ENCODE peak calls at places on chromosomes 11 and 22, in four cellular contexts. One of them, this sample, is unnamed.

GRCh38 chr11:115423728-115424459 is 80.3 kb downstream of the CADM1 start:
- DNase-seq in NCI-H2029: no peak
- DNase-seq in EH: no peak
- DNase-seq in CD4-positive, alpha-beta T cell: no peak
- DNase-seq in this sample: no peak

GRCh38 chr22:33723915-33724314 is 196.4 kb downstream of the LARGE1 start:
- DNase-seq in NCI-H2029: no peak
- DNase-seq in EH: no peak
- DNase-seq in CD4-positive, alpha-beta T cell: no peak
- DNase-seq in this sample: no peak

GRCh38 chr11:119976805-119977583 is 160.9 kb downstream of the TRIM29 start:
- DNase-seq in NCI-H2029: no peak
- DNase-seq in EH: no peak
- DNase-seq in CD4-positive, alpha-beta T cell: no peak
- DNase-seq in this sample: no peak

GRCh38 chr11:72669527-72669926 is 4.7 kb downstream of the PDE2A start:
- DNase-seq in NCI-H2029: no peak
- DNase-seq in EH: no peak
- DNase-seq in CD4-positive, alpha-beta T cell: no peak
- DNase-seq in this sample: no peak

GRCh38 chr22:30250713-30251267 is 4.2 kb upstream of the LIF start:
- DNase-seq in NCI-H2029: no peak
- DNase-seq in EH: peak; percentile 71
- DNase-seq in CD4-positive, alpha-beta T cell: no peak
- DNase-seq in this sample: no peak

GRCh38 chr11:57359896-57360690 is 20.9 kb downstream of the PRG3 start:
- DNase-seq in NCI-H2029: no peak
- DNase-seq in EH: no peak
- DNase-seq in CD4-positive, alpha-beta T cell: no peak
- DNase-seq in this sample: no peak

GRCh38 chr11:122659676-122660571 is 4.4 kb downstream of the UBASH3B start:
- DNase-seq in NCI-H2029: no peak
- DNase-seq in EH: peak; percentile 30
- DNase-seq in CD4-positive, alpha-beta T cell: no peak
- DNase-seq in this sample: no peak

GRCh38 chr11:111417011-111417765 is 38.1 kb upstream of the POU2AF1 start:
- DNase-seq in NCI-H2029: peak; percentile 8
- DNase-seq in EH: no peak
- DNase-seq in CD4-positive, alpha-beta T cell: no peak
- DNase-seq in this sample: no peak

GRCh38 chr22:46113910-46114517 is 36.3 kb upstream of the PPARA start:
- DNase-seq in NCI-H2029: no peak
- DNase-seq in EH: peak; percentile 24
- DNase-seq in CD4-positive, alpha-beta T cell: no peak
- DNase-seq in this sample: no peak

GRCh38 chr22:24450600-24450999 is 23.2 kb downstream of the ADORA2A start:
- DNase-seq in NCI-H2029: no peak
- DNase-seq in EH: no peak
- DNase-seq in CD4-positive, alpha-beta T cell: no peak
- DNase-seq in this sample: no peak

GRCh38 chr11:13602844-13603243 is 65.6 kb upstream of the FAR1 start:
- DNase-seq in NCI-H2029: no peak
- DNase-seq in EH: no peak
- DNase-seq in CD4-positive, alpha-beta T cell: no peak
- DNase-seq in this sample: no peak

GRCh38 chr22:49535126-49535525 is 292.5 kb downstream of the BRD1 start:
- DNase-seq in NCI-H2029: no peak
- DNase-seq in EH: no peak
- DNase-seq in CD4-positive, alpha-beta T cell: no peak
- DNase-seq in this sample: no peak

GRCh38 chr11:22431074-22431473 is 92.9 kb downstream of the SLC17A6 start:
- DNase-seq in NCI-H2029: no peak
- DNase-seq in EH: no peak
- DNase-seq in CD4-positive, alpha-beta T cell: no peak
- DNase-seq in this sample: no peak

GRCh38 chr22:24510694-24511625 is 15.8 kb downstream of the UPB1 start:
- DNase-seq in NCI-H2029: no peak
- DNase-seq in EH: peak; percentile 80
- DNase-seq in CD4-positive, alpha-beta T cell: no peak
- DNase-seq in this sample: no peak

GRCh38 chr22:24848559-24849168 is 42.7 kb downstream of the SGSM1 start:
- DNase-seq in NCI-H2029: no peak
- DNase-seq in EH: no peak
- DNase-seq in CD4-positive, alpha-beta T cell: no peak
- DNase-seq in this sample: no peak

GRCh38 chr11:7686761-7687160 is 13.5 kb upstream of the CYB5R2 start:
- DNase-seq in NCI-H2029: no peak
- DNase-seq in EH: no peak
- DNase-seq in CD4-positive, alpha-beta T cell: no peak
- DNase-seq in this sample: no peak

GRCh38 chr22:47631571-47632102 is 869.2 kb downstream of the TBC1D22A start:
- DNase-seq in NCI-H2029: no peak
- DNase-seq in EH: no peak
- DNase-seq in CD4-positive, alpha-beta T cell: no peak
- DNase-seq in this sample: no peak

GRCh38 chr22:20630873-20631617 is 123.6 kb downstream of the MED15 start:
- DNase-seq in NCI-H2029: no peak
- DNase-seq in EH: no peak
- DNase-seq in CD4-positive, alpha-beta T cell: no peak
- DNase-seq in this sample: no peak

GRCh38 chr11:130115218-130115617 is 44.4 kb upstream of the ST14 start:
- DNase-seq in NCI-H2029: peak; percentile 6
- DNase-seq in EH: peak; percentile 37
- DNase-seq in CD4-positive, alpha-beta T cell: no peak
- DNase-seq in this sample: no peak

GRCh38 chr11:133038850-133039249 is 493.5 kb downstream of the OPCML start:
- DNase-seq in NCI-H2029: no peak
- DNase-seq in EH: peak; percentile 44
- DNase-seq in CD4-positive, alpha-beta T cell: no peak
- DNase-seq in this sample: no peak

GRCh38 chr22:46801331-46801811 is 38.9 kb downstream of the TBC1D22A start:
- DNase-seq in NCI-H2029: peak; percentile 84
- DNase-seq in EH: no peak
- DNase-seq in CD4-positive, alpha-beta T cell: no peak
- DNase-seq in this sample: no peak

GRCh38 chr22:17774206-17774927 is at the start of gene BID:
- DNase-seq in NCI-H2029: no peak
- DNase-seq in EH: peak; percentile 53
- DNase-seq in CD4-positive, alpha-beta T cell: peak; percentile 43
- DNase-seq in this sample: peak; percentile 38

GRCh38 chr22:36860821-36861659 is at the start of gene NCF4:
- DNase-seq in NCI-H2029: no peak
- DNase-seq in EH: no peak
- DNase-seq in CD4-positive, alpha-beta T cell: peak; percentile 8
- DNase-seq in this sample: peak; percentile 13

GRCh38 chr11:57336111-57336666 is 497 bp upstream of the SSRP1 start:
- DNase-seq in NCI-H2029: no peak
- DNase-seq in EH: no peak
- DNase-seq in CD4-positive, alpha-beta T cell: no peak
- DNase-seq in this sample: no peak

This sample was measured in activated T-helper 1 cell treated with Interleukin-2 at 50 U/mL for 16 hours.